ENCODE peak calls at places on chromosome 18, in seven cellular contexts. V is H9, F is neuronal stem cell, H is IMR-90, W is mesenchymal stem cell, A is H1, Y is trophoblast cell. U is an unnamed sample.

GRCh38 chr18:56635007-56635406 is 3.4 kb downstream of the TXNL1 start:
- DNase-seq in Y (no peak), F (no peak), W (no peak), V (no peak), A (no peak), H (no peak), U (no peak)

GRCh38 chr18:5315838-5316237 is 20.3 kb upstream of the ZBTB14 start:
- DNase-seq in V (no peak), H (no peak), F (no peak), Y (no peak), A (no peak), W (no peak), U (no peak)

GRCh38 chr18:55763298-55763697 is 175.3 kb upstream of the TCF4 start:
- DNase-seq in F (no peak), A (no peak), V (no peak), H (peak), Y (peak), W (peak), U (no peak)

GRCh38 chr18:14086459-14087231 is 45.6 kb downstream of the ZNF519 start:
- DNase-seq in F (peak), W (peak), H (peak), V (peak), A (peak), Y (peak), U (peak)

GRCh38 chr18:5238371-5238758 is 41.3 kb upstream of the AKAIN1 start:
- DNase-seq in H (peak), Y (peak), A (no peak), W (peak), V (peak), F (no peak), U (no peak)

GRCh38 chr18:54210463-54210862 is 14.0 kb downstream of the MBD2 start:
- DNase-seq in H (no peak), Y (no peak), F (no peak), W (no peak), V (no peak), A (no peak), U (no peak)

GRCh38 chr18:59646228-59646945 is 50.8 kb downstream of the CCBE1 start:
- DNase-seq in Y (no peak), F (no peak), W (no peak), H (no peak), A (no peak), V (peak), U (peak)

GRCh38 chr18:68233043-68233442 is 481.9 kb downstream of the TMX3 start:
- DNase-seq in H (no peak), Y (no peak), F (no peak), A (no peak), W (no peak), V (no peak), U (no peak)

GRCh38 chr18:26863122-26863879 is 2.2 kb downstream of the AQP4 start:
- DNase-seq in H (no peak), F (no peak), A (no peak), V (peak), W (no peak), Y (no peak), U (peak)

GRCh38 chr18:13547347-13547746 is 179.0 kb downstream of the FAM210A start:
- DNase-seq in Y (no peak), V (no peak), H (no peak), W (no peak), A (no peak), F (no peak), U (no peak)

GRCh38 chr18:3294435-3295080 is 32.6 kb downstream of the MYL12B start:
- DNase-seq in W (peak), F (no peak), V (peak), Y (peak), A (no peak), H (peak), U (peak)

GRCh38 chr18:56995579-56996194 is 151.2 kb upstream of the BOD1L2 start:
- DNase-seq in A (no peak), W (no peak), V (no peak), F (no peak), Y (no peak), H (no peak), U (peak)

GRCh38 chr18:79819951-79820351 is 22.2 kb downstream of the KCNG2 start:
- DNase-seq in V (no peak), F (no peak), H (no peak), A (no peak), W (no peak), Y (no peak), U (no peak)

GRCh38 chr18:5137261-5137660 is 59.8 kb downstream of the AKAIN1 start:
- DNase-seq in V (no peak), Y (no peak), H (no peak), A (no peak), W (no peak), F (no peak), U (no peak)

GRCh38 chr18:49768051-49768391 is 45.3 kb downstream of the ACAA2 start:
- DNase-seq in V (peak), F (peak), Y (peak), H (peak), A (peak), W (peak), U (peak)

GRCh38 chr18:79068299-79068945 is 772 bp upstream of the ATP9B start:
- DNase-seq in F (no peak), A (no peak), Y (no peak), V (no peak), H (no peak), W (peak), U (peak)

GRCh38 chr18:30675072-30675471 is 367.5 kb downstream of the DSC3 start:
- DNase-seq in A (no peak), H (no peak), V (no peak), F (no peak), W (no peak), Y (no peak), U (no peak)

GRCh38 chr18:68177807-68178702 is 536.9 kb downstream of the TMX3 start:
- DNase-seq in Y (peak), W (peak), F (no peak), V (no peak), A (no peak), H (peak), U (no peak)

GRCh38 chr18:10476430-10476829 is 22.0 kb downstream of the APCDD1 start:
- DNase-seq in H (peak), Y (no peak), F (no peak), W (peak), V (no peak), A (no peak), U (no peak)

DNA sequence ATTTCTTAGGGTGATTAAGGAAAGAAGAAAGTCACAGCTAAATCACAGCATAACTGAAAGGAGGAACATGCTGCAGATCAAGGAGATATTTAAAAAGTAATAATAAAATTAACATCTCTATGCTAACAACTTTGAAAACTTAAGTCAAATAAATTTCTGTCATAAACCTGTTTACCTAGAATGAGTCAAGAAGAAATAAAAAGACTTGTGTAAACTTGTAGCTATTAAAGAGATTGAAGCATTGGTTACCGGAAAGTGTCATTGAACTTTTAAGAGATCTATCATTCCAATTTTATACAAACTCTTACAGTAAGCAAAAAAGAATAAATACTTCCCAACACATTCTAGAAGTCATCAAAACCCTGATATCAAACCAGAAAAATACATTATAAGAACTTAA is 520.1 kb upstream of the SYT4 start:
- DNase-seq in W (no peak), H (no peak), Y (no peak), A (no peak), F (no peak), V (no peak), U (no peak)
- H3K18ac ChIP-seq in W (no peak), H (no peak), Y (no peak), A (no peak), F (no peak), V (no peak), U (no peak)

GRCh38 chr18:73901151-73901550 is 246.5 kb downstream of the FBXO15 start:
- DNase-seq in H (no peak), W (no peak), Y (no peak), F (no peak), V (no peak), A (no peak), U (no peak)
- H3K18ac ChIP-seq in H (no peak), W (no peak), Y (no peak), F (no peak), V (no peak), A (no peak), U (no peak)

GRCh38 chr18:9117980-9118841 is 15.7 kb downstream of the NDUFV2 start:
- DNase-seq in W (peak), F (no peak), Y (no peak), V (no peak), H (no peak), A (no peak), U (no peak)
- H3K18ac ChIP-seq in W (no peak), F (no peak), Y (no peak), V (no peak), H (peak), A (no peak), U (no peak)

DNA sequence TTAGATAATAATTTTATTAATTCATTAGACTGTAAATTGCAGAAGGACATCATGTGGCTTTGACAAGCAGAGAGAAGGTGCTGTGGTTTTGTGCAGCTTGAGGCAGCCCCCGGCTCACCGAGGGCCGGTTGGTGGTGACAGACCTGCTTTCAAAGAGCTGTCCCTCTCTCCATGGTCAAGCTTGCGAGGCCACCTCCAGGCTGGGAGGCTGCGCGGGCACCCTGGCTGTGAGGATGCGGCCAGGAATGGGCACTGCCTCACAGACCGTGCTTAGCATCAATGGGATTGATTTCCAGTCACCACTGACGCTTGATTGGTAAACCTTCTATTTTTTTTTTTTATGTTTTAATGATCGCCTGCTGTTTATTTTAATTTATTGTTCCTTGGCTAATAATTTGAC is 690.9 kb downstream of the GALR1 start:
- DNase-seq in V (no peak), A (no peak), H (no peak), F (no peak), W (no peak), Y (no peak), U (no peak)
- H3K18ac ChIP-seq in V (no peak), A (no peak), H (no peak), F (peak), W (no peak), Y (no peak), U (no peak)

DNA sequence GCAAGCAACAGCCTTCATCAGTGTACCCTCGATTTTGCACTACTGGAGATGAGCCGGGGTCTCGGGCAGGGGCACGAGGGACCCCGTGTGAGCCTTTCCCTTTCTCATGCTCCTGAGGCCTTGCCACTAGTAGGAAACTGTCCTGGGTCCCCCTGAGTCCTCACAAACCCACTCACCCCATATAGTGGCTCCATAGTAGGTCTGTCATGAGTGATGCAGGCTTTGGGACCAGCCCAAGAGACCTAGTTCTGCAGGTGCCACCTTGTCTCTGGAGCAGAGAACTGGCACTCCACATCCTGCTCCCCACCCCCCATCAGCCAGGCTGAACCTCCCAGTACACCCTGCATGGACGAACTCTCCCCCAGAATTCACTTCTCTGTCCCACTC is 187.1 kb downstream of the SMAD7 start:
- DNase-seq in H (no peak), F (no peak), V (no peak), Y (no peak), A (no peak), W (no peak), U (no peak)
- H3K18ac ChIP-seq in H (no peak), F (no peak), V (no peak), Y (no peak), A (no peak), W (no peak), U (no peak)

DNA sequence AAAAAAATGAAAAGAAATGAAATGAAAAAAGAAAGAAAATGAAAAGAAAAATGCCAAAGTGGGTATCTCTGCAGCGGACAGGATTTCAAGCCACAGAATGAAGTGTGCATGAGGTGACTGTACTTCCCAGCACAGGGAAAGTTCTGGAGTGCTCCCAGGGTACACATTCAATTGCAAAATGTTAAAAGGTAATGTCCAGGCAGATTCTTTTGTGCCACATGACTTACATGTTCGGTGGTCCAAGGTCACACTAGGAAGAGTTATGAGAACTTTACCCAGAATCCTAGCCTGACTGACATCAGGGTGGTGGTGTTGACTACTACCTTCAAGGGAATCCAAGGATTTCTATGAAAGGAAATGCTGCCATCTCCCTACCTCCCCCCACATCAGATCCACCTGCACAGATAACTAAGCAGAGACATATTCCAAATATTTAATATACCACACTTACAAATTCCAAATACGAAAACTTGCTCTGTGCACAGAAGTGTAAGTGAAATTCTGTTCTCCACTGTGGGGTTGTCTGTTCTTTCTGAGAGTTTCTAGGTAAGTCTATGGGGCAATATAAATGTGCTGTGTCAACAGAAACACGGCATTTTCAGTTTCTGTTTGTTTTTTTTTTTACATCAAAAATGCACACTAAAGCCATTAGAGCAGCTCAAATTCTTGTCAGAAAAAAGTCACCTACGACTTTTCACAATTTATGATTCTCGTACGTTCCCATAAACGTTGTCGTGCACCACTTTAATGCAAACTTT is 56.6 kb downstream of the CABYR start:
- DNase-seq in Y (no peak), A (no peak), F (no peak), V (no peak), W (no peak), H (no peak), U (no peak)
- H3K18ac ChIP-seq in Y (no peak), A (no peak), F (no peak), V (no peak), W (no peak), H (no peak), U (no peak)

GRCh38 chr18:62412248-62412979 is 87.3 kb downstream of the TNFRSF11A start:
- DNase-seq in A (no peak), F (no peak), V (no peak), Y (no peak), W (no peak), H (no peak), U (no peak)

GRCh38 chr18:62407660-62408059 is 82.5 kb downstream of the TNFRSF11A start:
- DNase-seq in W (no peak), V (no peak), Y (no peak), H (no peak), F (no peak), A (no peak), U (no peak)

GRCh38 chr18:62404881-62405280 is 79.8 kb downstream of the TNFRSF11A start:
- DNase-seq in H (no peak), F (no peak), W (no peak), Y (peak), V (no peak), A (no peak), U (no peak)

GRCh38 chr18:62413189-62413588 is 88.1 kb downstream of the TNFRSF11A start:
- DNase-seq in V (no peak), A (no peak), W (no peak), Y (no peak), F (no peak), H (no peak), U (no peak)

DNA sequence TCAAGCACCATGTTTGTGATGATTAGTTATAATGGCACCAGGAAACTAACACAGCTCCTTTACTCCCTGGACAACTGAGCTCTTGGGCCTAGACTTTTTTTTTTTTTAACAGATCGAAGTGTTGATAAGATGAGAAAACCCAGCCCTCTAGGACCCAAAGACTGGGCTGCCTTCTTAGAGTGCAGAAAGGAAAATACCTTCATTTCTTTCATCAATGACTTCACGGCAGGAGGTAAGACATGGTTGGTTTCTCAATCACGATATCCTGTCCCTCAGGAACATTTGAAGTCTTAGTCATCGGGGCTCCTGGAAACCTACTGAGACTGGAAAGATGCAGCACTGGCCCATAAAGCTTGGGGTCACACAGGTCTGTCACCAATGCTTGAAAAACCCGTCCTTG is 84.7 kb downstream of the TNFRSF11A start:
- DNase-seq in W (no peak), Y (peak), A (no peak), F (no peak), V (no peak), H (no peak), U (peak)
- H3K18ac ChIP-seq in W (no peak), Y (no peak), A (no peak), F (no peak), V (no peak), H (no peak), U (no peak)